ENCODE peak calls at places on chromosome 16, in five cellular contexts. K is HepG2, P is A549, R is H1, S is K562. M is an unnamed sample.

GRCh38 chr16:71754652-71755051 is 30.2 kb upstream of the PHLPP2 start:
- DNase-seq in K (no peak), P (no peak), R (no peak), S (no peak), M (no peak)

GRCh38 chr16:14394834-14395233 is 235.2 kb downstream of the PARN start:
- DNase-seq in K (no peak), P (no peak), R (no peak), S (no peak), M (no peak)

GRCh38 chr16:51107742-51108141 is 43.3 kb downstream of the SALL1 start:
- DNase-seq in K (peak; percentile 35), P (no peak), R (no peak), S (no peak), M (no peak)

GRCh38 chr16:85626191-85626951 is 13.2 kb downstream of the GSE1 start:
- DNase-seq in K (no peak), P (no peak), R (no peak), S (no peak), M (no peak)

GRCh38 chr16:7338826-7339225 is 6.2 kb downstream of the RBFOX1 start:
- DNase-seq in K (no peak), P (no peak), R (no peak), S (no peak), M (no peak)

GRCh38 chr16:28596840-28597691 is at the start of gene SULT1A2:
- DNase-seq in K (peak; percentile 83), P (no peak), R (no peak), S (peak; percentile 68), M (no peak)

GRCh38 chr16:60107467-60107866 is 1373.4 kb upstream of the GOT2 start:
- DNase-seq in K (no peak), P (no peak), R (no peak), S (no peak), M (peak; percentile 83)

GRCh38 chr16:46911650-46912049 is 27.5 kb downstream of the GPT2 start:
- DNase-seq in K (no peak), P (no peak), R (no peak), S (no peak), M (no peak)

GRCh38 chr16:65878347-65878746 is 488.1 kb upstream of the CDH5 start:
- DNase-seq in K (no peak), P (no peak), R (no peak), S (no peak), M (no peak)

GRCh38 chr16:50263060-50263909 is 3.1 kb upstream of the ADCY7 start:
- DNase-seq in K (no peak), P (no peak), R (no peak), S (peak; percentile 86), M (no peak)

DNA sequence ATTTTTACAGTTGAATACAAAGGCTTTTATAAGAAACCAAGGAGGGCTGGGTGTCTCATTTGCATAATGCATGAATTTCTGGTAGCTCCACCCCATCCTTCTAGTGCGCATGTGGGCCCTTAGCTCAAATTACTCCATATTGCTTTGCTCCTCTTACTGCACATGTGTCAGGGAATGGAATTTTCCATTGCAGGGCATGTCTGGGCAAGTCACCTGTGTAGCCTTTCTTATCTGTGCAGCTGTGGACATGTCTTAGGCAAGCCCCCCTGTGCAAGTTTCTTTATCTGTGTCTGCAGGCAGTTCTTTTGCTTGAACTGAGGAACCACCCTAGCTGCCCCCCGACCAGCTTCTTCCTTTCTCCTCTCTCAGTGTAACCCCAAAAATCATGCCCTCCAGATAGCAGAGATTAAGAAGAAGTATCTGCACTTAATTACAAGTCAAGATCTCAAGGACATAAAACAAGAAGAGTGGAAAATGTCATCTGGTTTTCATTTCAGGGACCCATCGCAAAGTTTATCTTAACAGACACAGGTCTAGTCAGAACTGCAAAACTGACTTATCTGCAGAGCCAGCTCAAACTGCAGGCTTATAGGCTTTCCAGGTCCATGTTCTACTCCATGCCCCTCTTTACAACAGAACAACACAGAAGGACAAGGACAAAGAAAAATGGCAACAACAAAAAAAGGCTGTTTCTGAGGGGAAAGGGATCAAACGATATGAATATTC is 137.9 kb upstream of the HS3ST4 start:
- DNase-seq in K (no peak), P (no peak), R (no peak), S (peak; percentile 87), M (no peak)
- TF ChIP-seq JUN in K (no peak), P (no peak), R (no peak), S (no peak), M (no peak)

DNA sequence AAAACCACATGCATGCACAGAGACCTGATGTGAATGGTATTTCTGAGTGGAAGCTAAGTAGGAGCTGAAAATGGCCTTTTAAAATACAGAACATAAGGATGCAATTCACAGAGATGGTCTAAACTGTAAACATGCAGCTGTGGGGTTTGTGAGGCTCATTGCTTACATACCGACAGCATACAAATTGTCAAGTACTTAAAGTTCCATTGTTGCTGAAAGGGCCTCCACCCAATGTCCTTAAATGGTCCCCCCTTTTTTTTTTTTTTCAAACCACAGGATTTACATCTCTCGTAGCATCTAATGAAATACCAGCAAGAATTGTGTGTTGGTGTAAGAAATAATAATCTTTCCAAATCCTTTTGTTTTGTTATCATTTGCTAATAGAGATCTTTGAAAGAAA is 523.1 kb downstream of the MAF start:
- DNase-seq in K (no peak), P (no peak), R (no peak), S (no peak), M (no peak)
- H3K4me2 ChIP-seq in K (no peak overlapping the region), P (no peak overlapping the region), R (no peak overlapping the region), S (no peak overlapping the region), M (no peak overlapping the region)

DNA sequence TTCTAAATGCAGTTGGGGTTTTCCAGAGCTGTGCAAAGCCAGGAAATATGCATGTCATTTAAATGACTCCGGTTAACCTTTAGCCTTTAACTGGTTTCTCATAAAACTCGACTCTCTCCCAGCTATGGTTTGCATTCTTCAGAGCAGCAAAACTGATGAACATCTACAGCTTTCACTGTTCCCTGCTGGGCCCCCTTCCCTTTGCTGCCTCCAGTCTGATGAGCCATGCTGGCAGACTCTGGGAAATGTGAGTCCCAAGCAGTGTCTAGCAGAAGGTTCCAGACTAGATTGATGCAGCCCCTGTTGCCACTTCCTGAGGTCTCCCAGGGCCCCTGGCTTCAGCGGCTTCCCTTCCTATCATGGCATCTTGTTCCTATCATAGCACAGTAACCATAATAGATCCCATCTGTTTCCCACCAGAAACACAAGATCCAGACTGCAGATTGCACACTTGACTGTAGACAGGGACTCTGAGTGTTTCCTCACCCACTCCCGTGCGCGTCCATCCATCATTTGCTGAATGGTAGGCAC is 135.4 kb downstream of the CLEC16A start:
- DNase-seq in K (no peak), P (no peak), R (no peak), S (no peak), M (peak; percentile 39)
- TF ChIP-seq JUN in K (no peak), P (no peak), R (no peak), S (no peak), M (no peak)

GRCh38 chr16:19883296-19883951 is 1.2 kb downstream of the GPRC5B start:
- DNase-seq in K (no peak), P (no peak), R (no peak), S (peak; percentile 51), M (peak; percentile 31)

GRCh38 chr16:19882186-19882585 is 2.5 kb downstream of the GPRC5B start:
- DNase-seq in K (no peak), P (no peak), R (peak; percentile 47), S (no peak), M (no peak)

GRCh38 chr16:19881783-19882182 is 2.9 kb downstream of the GPRC5B start:
- DNase-seq in K (no peak), P (no peak), R (no peak), S (no peak), M (no peak)

GRCh38 chr16:19884021-19884485 is 595 bp downstream of the GPRC5B start:
- DNase-seq in K (no peak), P (no peak), R (no peak), S (no peak), M (peak; percentile 15)

GRCh38 chr16:19882641-19883040 is 2.0 kb downstream of the GPRC5B start:
- DNase-seq in K (no peak), P (no peak), R (no peak), S (no peak), M (no peak)
- H3K4me2 ChIP-seq in K (no peak overlapping the region), P (no peak overlapping the region), R (peak overlapping the region; percentile 97), S (no peak overlapping the region), M (no peak overlapping the region)

GRCh38 chr16:29675811-29676643 is 3.0 kb upstream of the QPRT start:
- DNase-seq in K (peak; percentile 60), P (peak; percentile 37), R (no peak), S (peak; percentile 65), M (peak; percentile 18)

GRCh38 chr16:29676989-29677388 is 2.0 kb upstream of the QPRT start:
- DNase-seq in K (no peak), P (no peak), R (no peak), S (no peak), M (no peak)

GRCh38 chr16:29673501-29673900 is 5.5 kb upstream of the QPRT start:
- DNase-seq in K (no peak), P (no peak), R (no peak), S (no peak), M (no peak)

GRCh38 chr16:29678691-29679267 is at the start of gene QPRT:
- DNase-seq in K (peak; percentile 85), P (no peak), R (peak; percentile 81), S (peak; percentile 92), M (no peak)

DNA sequence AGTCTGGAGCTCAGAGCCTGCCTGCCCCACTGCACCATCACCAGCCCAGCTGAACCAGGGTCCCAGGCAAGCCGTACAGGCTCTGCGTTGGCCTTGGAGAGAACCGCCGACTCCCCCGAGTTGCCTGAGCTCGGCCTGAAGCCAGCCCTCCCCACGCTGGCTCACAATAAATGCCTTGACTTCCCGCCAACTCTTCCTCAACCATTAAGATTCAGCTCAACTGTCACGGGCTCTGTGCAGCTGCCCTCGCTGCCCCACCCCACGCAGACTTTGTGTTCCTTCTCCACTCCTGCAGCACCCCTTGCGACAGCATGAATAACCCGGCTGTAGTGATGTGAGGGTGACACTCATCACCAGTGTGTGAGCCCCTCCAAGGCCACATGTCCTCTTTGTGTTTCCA is 4.8 kb upstream of the QPRT start:
- DNase-seq in K (no peak), P (no peak), R (no peak), S (peak; percentile 77), M (no peak)
- TF ChIP-seq JUN in K (no peak), P (no peak), R (no peak), S (no peak), M (no peak)

DNA sequence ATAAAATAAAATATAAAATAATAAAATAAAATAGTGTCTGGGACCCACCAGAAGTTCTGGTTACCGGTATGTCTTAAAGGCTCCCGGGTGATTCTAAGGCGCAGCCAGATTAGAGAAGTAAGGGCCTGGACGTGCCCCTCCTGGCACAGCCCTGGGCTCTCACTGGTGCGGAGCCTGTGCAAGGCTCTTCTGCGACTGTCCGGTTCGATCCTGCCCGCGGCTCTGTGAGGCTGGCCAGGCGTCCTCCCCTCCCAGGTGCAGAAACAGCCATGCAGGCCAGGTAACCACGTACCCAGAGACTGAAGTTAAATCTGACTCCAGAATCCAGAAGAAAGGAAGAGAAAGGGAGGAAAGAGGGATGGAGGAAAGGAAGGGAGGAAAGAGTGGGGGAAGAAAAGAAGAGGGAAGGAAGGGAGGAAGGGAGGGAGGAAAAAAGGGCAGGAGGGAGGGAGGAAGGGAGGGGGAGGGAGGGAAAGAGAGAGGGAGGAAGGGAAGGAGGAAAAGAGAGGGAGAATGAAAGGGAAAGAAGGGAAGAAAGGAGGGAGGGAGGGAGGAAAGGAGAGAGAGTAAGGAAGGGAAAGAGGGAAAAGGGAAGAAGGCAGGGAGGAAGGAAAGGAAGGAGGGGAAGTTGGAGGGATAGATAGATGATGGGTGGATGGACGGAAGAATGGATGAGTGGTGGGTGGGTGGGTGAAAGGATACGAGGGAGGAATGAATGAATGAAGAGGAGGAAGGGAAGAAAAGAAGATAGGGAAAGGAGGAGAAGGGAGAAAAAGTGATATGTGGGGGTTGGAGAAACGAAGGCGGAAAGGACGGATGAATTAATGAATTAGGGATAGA is 42.3 kb downstream of the C16orf82 start:
- DNase-seq in K (no peak), P (no peak), R (no peak), S (no peak), M (peak; percentile 6)
- H3K4me2 ChIP-seq in K (peak overlapping the region; percentile 70), P (peak overlapping the region; percentile 91), R (peak overlapping the region; percentile 0), S (peak overlapping the region; percentile 73), M (no peak overlapping the region)